ENCODE peak calls at places on chromosomes 6 and 20, in eight cellular contexts. M, B, E, X, V, G, S and P are unnamed samples.

GRCh38 chr6:113936093-113936934 is 34.6 kb downstream of the HDAC2 start:
- DNase-seq in V (peak), S (peak), G (no peak), X (peak), B (no peak), E (peak), M (no peak), P (peak)

GRCh38 chr6:42694586-42694985 is 27.8 kb downstream of the PRPH2 start:
- DNase-seq in B (no peak), X (no peak), E (peak), G (no peak), M (no peak), V (no peak), S (no peak), P (no peak)

GRCh38 chr6:1849686-1850580 is 240.2 kb downstream of the FOXC1 start:
- DNase-seq in G (no peak), E (no peak), V (no peak), B (no peak), S (no peak), X (no peak), M (no peak), P (no peak)

GRCh38 chr6:26240157-26240980 is 124.6 kb upstream of the BTN3A2 start:
- DNase-seq in V (peak), B (peak), X (peak), G (no peak), S (peak), E (peak), M (no peak), P (peak)

GRCh38 chr20:42074944-42075343 is 456.8 kb upstream of the CHD6 start:
- DNase-seq in X (no peak), B (no peak), M (no peak), S (no peak), G (no peak), V (no peak), E (no peak), P (no peak)

GRCh38 chr6:140806431-140806830 is 1326.3 kb upstream of the GJE1 start:
- DNase-seq in B (no peak), E (peak), S (no peak), X (no peak), M (no peak), V (no peak), G (no peak), P (peak)

GRCh38 chr6:137853569-137854213 is 13.4 kb upstream of the TNFAIP3 start:
- DNase-seq in E (peak), M (no peak), G (no peak), S (no peak), X (no peak), B (no peak), V (peak), P (peak)

GRCh38 chr6:112216699-112217551 is 37.4 kb downstream of the LAMA4 start:
- DNase-seq in G (no peak), X (no peak), S (no peak), B (no peak), E (peak), M (no peak), V (peak), P (peak)

GRCh38 chr20:57263127-57263609 is 3.3 kb downstream of the BMP7 start:
- DNase-seq in M (no peak), E (no peak), X (no peak), V (no peak), G (no peak), B (no peak), S (no peak), P (no peak)

GRCh38 chr6:41877051-41877680 is 18.0 kb downstream of the USP49 start:
- DNase-seq in X (no peak), M (no peak), S (no peak), B (no peak), E (no peak), G (no peak), V (no peak), P (no peak)

GRCh38 chr6:20404641-20405032 is 3.0 kb downstream of the E2F3 start:
- DNase-seq in B (peak), V (peak), G (peak), M (no peak), S (peak), X (peak), E (peak), P (peak)

GRCh38 chr20:61753196-61753942 is 312.3 kb downstream of the TAF4 start:
- DNase-seq in B (no peak), S (no peak), X (no peak), E (peak), G (no peak), V (peak), M (no peak), P (peak)

GRCh38 chr20:63181226-63181625 is 34.7 kb downstream of the YTHDF1 start:
- DNase-seq in M (no peak), V (no peak), S (no peak), G (no peak), E (no peak), B (no peak), X (no peak), P (no peak)

GRCh38 chr6:80642452-80642851 is 536.0 kb downstream of the BCKDHB start:
- DNase-seq in M (no peak), S (no peak), X (no peak), B (no peak), E (peak), V (no peak), G (no peak), P (peak)

GRCh38 chr6:104537872-104538271 is 321.8 kb downstream of the HACE1 start:
- DNase-seq in V (no peak), E (no peak), X (no peak), S (no peak), M (no peak), G (no peak), B (no peak), P (no peak)

GRCh38 chr6:44672086-44672485 is 284.6 kb downstream of the CDC5L start:
- DNase-seq in M (no peak), B (no peak), E (no peak), S (no peak), G (no peak), X (no peak), V (no peak), P (no peak)

GRCh38 chr6:73204252-73204651 is 21.0 kb downstream of the KHDC1L start:
- DNase-seq in G (no peak), V (no peak), B (no peak), S (no peak), E (no peak), X (no peak), M (no peak), P (no peak)

GRCh38 chr6:6545616-6546317 is 42.8 kb upstream of the LY86 start:
- DNase-seq in B (no peak), E (no peak), G (peak), V (no peak), M (no peak), S (no peak), X (no peak), P (no peak)

GRCh38 chr6:161727063-161727462 is 453.2 kb upstream of the AGPAT4 start:
- DNase-seq in B (no peak), S (no peak), M (no peak), G (no peak), E (no peak), V (no peak), X (no peak), P (no peak)

GRCh38 chr6:71982385-71982784 is 96.0 kb downstream of the RIMS1 start:
- DNase-seq in M (no peak), V (no peak), S (no peak), E (peak), X (no peak), G (no peak), B (no peak), P (no peak)

GRCh38 chr20:63518946-63519764 is 1.4 kb upstream of the PPDPF start:
- DNase-seq in B (no peak), X (no peak), M (no peak), V (no peak), E (no peak), G (no peak), S (no peak), P (no peak)

GRCh38 chr6:111894272-111894671 is 21.0 kb upstream of the FYN start:
- DNase-seq in E (peak), B (no peak), V (no peak), S (no peak), M (no peak), G (no peak), X (no peak), P (peak)